ENCODE peak calls at places on chromosomes 3 and 15, in six cellular contexts. One of them, this sample, is unnamed.
A peak's percentile ranks its signal among the peaks of the same experiment; 100 is the strongest.

GRCh38 chr3:12180218-12180617 is 21.5 kb upstream of the TIMP4 start:
- DNase-seq in A549: peak; percentile 46
- DNase-seq in GM12878: no peak
- DNase-seq in HepG2: no peak
- DNase-seq in endothelial cell of umbilical vein: peak; percentile 60
- DNase-seq in K562: no peak
- DNase-seq in this sample: no peak

GRCh38 chr15:67098768-67099282 is 33.4 kb downstream of the SMAD3 start:
- DNase-seq in A549: no peak
- DNase-seq in GM12878: no peak
- DNase-seq in HepG2: peak; percentile 90
- DNase-seq in endothelial cell of umbilical vein: no peak
- DNase-seq in K562: no peak
- DNase-seq in this sample: no peak

GRCh38 chr3:188008582-188009213 is 145.3 kb upstream of the LPP start:
- DNase-seq in A549: no peak
- DNase-seq in GM12878: no peak
- DNase-seq in HepG2: no peak
- DNase-seq in endothelial cell of umbilical vein: no peak
- DNase-seq in K562: no peak
- DNase-seq in this sample: no peak

GRCh38 chr3:55330355-55330754 is 156.8 kb downstream of the WNT5A start:
- DNase-seq in A549: peak; percentile 42
- DNase-seq in GM12878: no peak
- DNase-seq in HepG2: no peak
- DNase-seq in endothelial cell of umbilical vein: no peak
- DNase-seq in K562: no peak
- DNase-seq in this sample: no peak

GRCh38 chr3:64908292-64908691 is 220.5 kb upstream of the ADAMTS9 start:
- DNase-seq in A549: no peak
- DNase-seq in GM12878: no peak
- DNase-seq in HepG2: no peak
- DNase-seq in endothelial cell of umbilical vein: peak; percentile 90
- DNase-seq in K562: no peak
- DNase-seq in this sample: no peak

GRCh38 chr15:63553388-63553791 is 43.8 kb upstream of the FBXL22 start:
- DNase-seq in A549: no peak
- DNase-seq in GM12878: no peak
- DNase-seq in HepG2: no peak
- DNase-seq in endothelial cell of umbilical vein: peak; percentile 89
- DNase-seq in K562: no peak
- DNase-seq in this sample: no peak

GRCh38 chr15:70856884-70857546 is 3.1 kb upstream of the LARP6 start:
- DNase-seq in A549: peak; percentile 82
- DNase-seq in GM12878: no peak
- DNase-seq in HepG2: no peak
- DNase-seq in endothelial cell of umbilical vein: peak; percentile 99
- DNase-seq in K562: no peak
- DNase-seq in this sample: no peak

GRCh38 chr3:96182756-96183155 is 631.6 kb upstream of the EPHA6 start:
- DNase-seq in A549: no peak
- DNase-seq in GM12878: no peak
- DNase-seq in HepG2: no peak
- DNase-seq in endothelial cell of umbilical vein: no peak
- DNase-seq in K562: no peak
- DNase-seq in this sample: no peak

DNA sequence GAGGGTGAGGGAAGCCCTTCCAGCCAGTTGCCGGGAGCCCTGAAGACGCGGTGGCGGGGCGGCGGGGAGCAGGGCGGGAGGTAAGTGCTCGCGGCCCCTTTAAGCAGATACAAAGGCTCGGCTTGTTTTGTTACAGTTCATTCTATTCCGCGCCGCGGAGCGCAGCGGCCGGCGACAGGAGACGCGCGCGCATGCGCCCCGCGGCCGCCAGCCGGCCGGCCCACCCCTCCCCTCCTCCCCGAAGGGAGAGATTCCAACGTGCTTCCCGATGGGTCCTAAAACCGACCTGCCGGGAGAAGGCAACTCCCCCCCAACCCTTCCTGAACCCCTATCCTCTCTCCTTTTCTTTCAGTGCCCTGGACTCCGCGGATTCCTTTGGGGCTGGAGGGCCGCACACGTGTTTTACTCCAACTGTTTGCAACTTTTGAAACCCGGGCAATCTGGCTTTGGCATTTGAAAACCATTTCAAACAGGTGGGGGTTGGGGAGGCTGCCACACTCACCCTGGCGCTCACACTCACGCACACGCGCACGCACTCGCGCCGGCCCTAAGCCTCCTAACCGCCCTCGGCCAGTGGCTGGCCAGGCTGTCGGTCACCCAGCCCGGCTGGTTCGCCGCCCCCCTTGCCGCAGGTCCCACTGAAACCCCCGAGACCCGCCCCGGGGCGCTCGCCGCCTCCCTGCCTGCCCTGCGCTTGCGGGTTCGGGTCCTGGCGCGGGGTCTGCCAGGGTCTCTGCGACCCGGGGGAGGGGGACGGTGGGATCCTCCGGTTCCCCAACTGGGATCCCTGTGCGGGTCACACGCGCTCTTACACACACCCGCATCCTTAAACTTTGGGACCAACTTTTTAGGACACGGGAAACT is at the start of gene MAGI1:
- DNase-seq in A549: peak; percentile 93
- DNase-seq in GM12878: no peak
- DNase-seq in HepG2: peak; percentile 90
- DNase-seq in endothelial cell of umbilical vein: peak; percentile 97
- DNase-seq in K562: peak; percentile 85
- DNase-seq in this sample: peak; percentile 78
- TF ChIP-seq MYC in A549: peak; percentile 57
- TF ChIP-seq MYC in GM12878: no peak
- TF ChIP-seq MYC in HepG2: peak; percentile 68
- TF ChIP-seq MYC in endothelial cell of umbilical vein: peak; percentile 3
- TF ChIP-seq MYC in K562: no peak
- TF ChIP-seq MYC in this sample: no peak

GRCh38 chr3:141387446-141388030 is 19.2 kb downstream of the ZBTB38 start:
- DNase-seq in A549: no peak
- DNase-seq in GM12878: no peak
- DNase-seq in HepG2: no peak
- DNase-seq in endothelial cell of umbilical vein: no peak
- DNase-seq in K562: no peak
- DNase-seq in this sample: no peak

GRCh38 chr3:141385386-141386079 is 17.2 kb downstream of the ZBTB38 start:
- DNase-seq in A549: no peak
- DNase-seq in GM12878: no peak
- DNase-seq in HepG2: no peak
- DNase-seq in endothelial cell of umbilical vein: no peak
- DNase-seq in K562: no peak
- DNase-seq in this sample: no peak

GRCh38 chr3:141386080-141386594 is 17.8 kb downstream of the ZBTB38 start:
- DNase-seq in A549: no peak
- DNase-seq in GM12878: no peak
- DNase-seq in HepG2: no peak
- DNase-seq in endothelial cell of umbilical vein: no peak
- DNase-seq in K562: no peak
- DNase-seq in this sample: no peak

GRCh38 chr3:141384575-141384974 is 16.3 kb downstream of the ZBTB38 start:
- DNase-seq in A549: no peak
- DNase-seq in GM12878: no peak
- DNase-seq in HepG2: no peak
- DNase-seq in endothelial cell of umbilical vein: no peak
- DNase-seq in K562: no peak
- DNase-seq in this sample: no peak

DNA sequence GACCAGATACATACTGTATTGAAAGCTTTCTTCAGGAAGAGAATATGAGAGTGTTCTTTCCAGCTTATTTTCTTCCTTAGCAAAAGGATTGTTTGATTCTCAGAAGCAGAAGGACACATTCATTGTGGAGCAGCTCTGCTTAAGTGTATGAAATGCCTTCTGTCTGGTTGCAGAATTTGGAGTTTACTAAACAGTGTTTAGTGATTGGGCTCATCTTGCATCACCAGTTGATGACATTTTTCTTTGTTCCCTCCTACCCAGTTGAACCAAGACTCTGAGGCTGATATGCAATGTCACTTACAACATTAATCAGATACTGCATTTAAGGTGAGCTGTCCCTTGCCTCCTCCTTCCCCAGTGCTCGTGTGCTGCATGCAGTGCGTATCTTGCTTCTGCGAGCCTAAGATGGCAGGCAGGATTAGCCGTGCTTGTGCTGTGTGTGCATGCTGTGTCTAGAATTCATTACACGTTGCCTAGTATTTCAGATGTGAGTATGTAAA is 18.4 kb downstream of the ZBTB38 start:
- DNase-seq in A549: no peak
- DNase-seq in GM12878: no peak
- DNase-seq in HepG2: no peak
- DNase-seq in endothelial cell of umbilical vein: no peak
- DNase-seq in K562: no peak
- DNase-seq in this sample: no peak
- TF ChIP-seq POLR2A in A549: no peak
- TF ChIP-seq POLR2A in GM12878: peak; percentile 93
- TF ChIP-seq POLR2A in HepG2: no peak
- TF ChIP-seq POLR2A in endothelial cell of umbilical vein: no peak
- TF ChIP-seq POLR2A in K562: no peak
- TF ChIP-seq POLR2A in this sample: no peak

DNA sequence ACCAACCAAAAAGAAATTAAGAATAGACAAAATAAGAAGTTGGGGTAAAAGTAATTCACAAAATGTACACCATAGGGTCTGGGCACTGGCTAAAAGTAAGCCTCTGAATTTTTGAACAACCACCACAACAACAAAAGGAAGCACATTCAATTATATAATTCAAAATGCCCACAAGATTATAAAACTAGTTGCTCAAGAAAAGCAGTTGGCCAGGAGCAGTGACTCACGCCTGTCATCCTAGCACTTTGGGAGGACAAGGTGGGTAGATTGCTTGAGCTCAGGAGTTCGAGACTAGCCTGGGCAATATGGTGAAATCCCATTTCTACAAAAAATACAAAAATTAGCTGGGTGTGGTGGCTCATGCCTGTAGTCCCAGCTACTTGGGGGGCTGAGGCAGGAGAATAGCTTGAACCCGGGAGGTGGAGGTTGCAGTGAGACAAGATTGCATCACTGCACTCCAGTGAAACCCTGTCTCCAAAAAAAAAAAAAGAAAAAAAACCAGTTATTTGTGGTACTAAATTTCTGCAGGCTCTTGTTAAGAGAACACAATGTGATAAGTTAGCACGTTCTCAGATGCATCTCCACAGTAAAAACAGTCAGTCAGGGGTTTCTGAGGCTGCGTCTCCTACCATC is 6.6 kb upstream of the ATP11B start:
- DNase-seq in A549: no peak
- DNase-seq in GM12878: no peak
- DNase-seq in HepG2: no peak
- DNase-seq in endothelial cell of umbilical vein: no peak
- DNase-seq in K562: no peak
- DNase-seq in this sample: peak; percentile 63
- TF ChIP-seq MYC in A549: no peak
- TF ChIP-seq MYC in GM12878: no peak
- TF ChIP-seq MYC in HepG2: no peak
- TF ChIP-seq MYC in endothelial cell of umbilical vein: no peak
- TF ChIP-seq MYC in K562: no peak
- TF ChIP-seq MYC in this sample: no peak

DNA sequence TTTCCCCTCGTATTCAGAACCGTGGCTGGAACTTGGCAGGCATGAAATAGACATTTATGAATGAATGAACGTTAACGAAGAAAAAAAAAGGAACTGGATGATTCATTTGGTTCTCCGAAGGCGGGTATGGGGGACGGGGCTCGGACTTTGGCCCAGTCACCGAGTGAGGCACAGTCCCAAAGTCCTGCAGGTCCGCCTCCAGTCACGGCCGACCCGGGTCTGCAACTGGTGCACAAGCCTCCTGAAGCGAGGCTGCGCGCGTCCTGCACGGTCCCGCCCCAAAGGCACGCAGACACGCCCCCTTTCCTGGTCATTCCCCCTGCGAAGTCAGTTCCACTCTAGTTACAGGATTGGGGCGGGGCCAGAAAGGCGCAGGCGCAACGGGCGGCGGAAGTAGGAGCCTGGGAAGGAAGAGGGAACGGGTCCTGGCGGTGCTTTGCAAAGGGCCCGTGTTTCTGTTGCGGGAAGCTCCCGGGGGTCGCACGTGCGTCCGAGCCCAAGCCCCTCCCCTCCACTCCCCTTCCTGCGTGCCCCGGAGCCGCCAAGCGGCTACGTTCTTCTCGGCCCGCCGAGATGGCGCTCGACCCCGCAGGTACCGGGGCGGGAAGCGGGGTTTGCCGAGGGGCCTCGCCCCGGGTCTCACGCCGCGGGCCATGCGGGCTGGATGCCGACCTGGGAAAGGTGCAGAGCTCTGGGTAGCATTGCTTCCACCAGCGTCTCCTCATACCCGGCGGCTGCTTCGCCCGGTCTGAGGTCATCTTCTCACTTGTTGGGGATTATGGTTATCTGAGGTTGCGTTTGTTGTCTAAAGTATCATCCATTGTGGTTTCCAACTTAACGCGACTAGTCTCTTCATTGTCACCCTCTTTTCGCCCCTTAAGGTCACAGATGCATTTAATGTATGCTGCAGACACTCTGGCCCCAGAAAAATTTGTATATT is at the start of gene CMC1:
- DNase-seq in A549: peak; percentile 97
- DNase-seq in GM12878: peak; percentile 85
- DNase-seq in HepG2: peak; percentile 95
- DNase-seq in endothelial cell of umbilical vein: peak; percentile 98
- DNase-seq in K562: peak; percentile 97
- DNase-seq in this sample: peak; percentile 98
- TF ChIP-seq POLR2A in A549: peak; percentile 97
- TF ChIP-seq POLR2A in GM12878: peak; percentile 84
- TF ChIP-seq POLR2A in HepG2: peak; percentile 97
- TF ChIP-seq POLR2A in endothelial cell of umbilical vein: peak; percentile 91
- TF ChIP-seq POLR2A in K562: peak; percentile 97
- TF ChIP-seq POLR2A in this sample: peak; percentile 67

GRCh38 chr3:129827765-129828164 is 65.7 kb downstream of the TMCC1 start:
- DNase-seq in A549: no peak
- DNase-seq in GM12878: peak; percentile 13
- DNase-seq in HepG2: no peak
- DNase-seq in endothelial cell of umbilical vein: no peak
- DNase-seq in K562: no peak
- DNase-seq in this sample: peak; percentile 39
- TF ChIP-seq MYC in A549: no peak
- TF ChIP-seq MYC in GM12878: no peak
- TF ChIP-seq MYC in HepG2: no peak
- TF ChIP-seq MYC in endothelial cell of umbilical vein: no peak
- TF ChIP-seq MYC in K562: no peak
- TF ChIP-seq MYC in this sample: no peak

GRCh38 chr3:33440578-33441321 is 545 bp upstream of the UBP1 start:
- DNase-seq in A549: peak; percentile 100
- DNase-seq in GM12878: peak; percentile 100
- DNase-seq in HepG2: peak; percentile 100
- DNase-seq in endothelial cell of umbilical vein: peak; percentile 99
- DNase-seq in K562: peak; percentile 96
- DNase-seq in this sample: peak; percentile 100
- TF ChIP-seq POLR2A in A549: peak; percentile 95
- TF ChIP-seq POLR2A in GM12878: peak; percentile 96
- TF ChIP-seq POLR2A in HepG2: peak; percentile 93
- TF ChIP-seq POLR2A in endothelial cell of umbilical vein: peak; percentile 95
- TF ChIP-seq POLR2A in K562: peak; percentile 99
- TF ChIP-seq POLR2A in this sample: peak; percentile 94

GRCh38 chr15:65576669-65577068 is 34.3 kb downstream of the INTS14 start:
- DNase-seq in A549: no peak
- DNase-seq in GM12878: no peak
- DNase-seq in HepG2: no peak
- DNase-seq in endothelial cell of umbilical vein: peak; percentile 70
- DNase-seq in K562: no peak
- DNase-seq in this sample: no peak
- TF ChIP-seq MYC in A549: no peak
- TF ChIP-seq MYC in GM12878: no peak
- TF ChIP-seq MYC in HepG2: no peak
- TF ChIP-seq MYC in endothelial cell of umbilical vein: no peak
- TF ChIP-seq MYC in K562: no peak
- TF ChIP-seq MYC in this sample: no peak

This sample was measured in NB4.